ENCODE peak calls at places on chromosomes 5 and 9, in five cellular contexts. E, L, X, U and I are unnamed samples.

GRCh38 chr5:149151717-149152116 is 10.4 kb downstream of the ABLIM3 start:
- DNase-seq in X (peak), L (no peak), U (no peak), E (no peak), I (no peak)

GRCh38 chr5:76690027-76690679 is 25.8 kb upstream of the F2R start:
- DNase-seq in L (no peak), E (no peak), X (no peak), U (no peak), I (no peak)

GRCh38 chr5:134028496-134028895 is 23.7 kb upstream of the VDAC1 start:
- DNase-seq in L (no peak), U (no peak), E (no peak), X (no peak), I (no peak)

GRCh38 chr9:132946216-132946615 is 1.8 kb upstream of the TSC1 start:
- DNase-seq in E (no peak), U (no peak), L (no peak), X (no peak), I (no peak)

GRCh38 chr9:31415184-31415583 is 969.3 kb upstream of the ACO1 start:
- DNase-seq in X (no peak), L (no peak), E (no peak), U (no peak), I (no peak)

GRCh38 chr9:114592356-114592755 is 4.8 kb downstream of the ATP6V1G1 start:
- DNase-seq in U (no peak), X (peak), E (no peak), L (peak), I (no peak)

GRCh38 chr9:23855885-23856284 is 29.8 kb upstream of the ELAVL2 start:
- DNase-seq in L (no peak), E (no peak), U (no peak), X (no peak), I (no peak)

GRCh38 chr5:133962801-133963476 is 5.5 kb downstream of the C5orf15 start:
- DNase-seq in L (no peak), E (no peak), U (no peak), X (peak), I (no peak)

GRCh38 chr5:55480781-55481180 is 54.0 kb downstream of the PLPP1 start:
- DNase-seq in X (peak), U (no peak), E (no peak), L (no peak), I (no peak)

GRCh38 chr5:145943674-145944121 is 7.3 kb downstream of the SH3RF2 start:
- DNase-seq in U (no peak), L (no peak), E (no peak), X (peak), I (no peak)

GRCh38 chr9:109346904-109347303 is 26.0 kb upstream of the EPB41L4B start:
- DNase-seq in X (no peak), L (no peak), U (no peak), E (no peak), I (no peak)

GRCh38 chr5:5026407-5026780 is 113.7 kb upstream of the ADAMTS16 start:
- DNase-seq in X (no peak), E (no peak), L (no peak), U (no peak), I (no peak)

GRCh38 chr9:33318225-33318624 is 27.9 kb downstream of the NFX1 start:
- DNase-seq in E (no peak), U (no peak), L (no peak), X (no peak), I (no peak)

GRCh38 chr9:107222020-107222522 is 61.0 kb upstream of the RAD23B start:
- DNase-seq in U (no peak), E (no peak), L (no peak), X (peak), I (no peak)

GRCh38 chr9:137453643-137454081 is 5.5 kb downstream of the NSMF start:
- DNase-seq in L (peak), U (no peak), E (no peak), X (peak), I (no peak)

GRCh38 chr5:123543438-123543837 is 31.5 kb downstream of the CSNK1G3 start:
- DNase-seq in L (no peak), U (no peak), X (no peak), E (no peak), I (no peak)

GRCh38 chr5:42745426-42745825 is 11.2 kb upstream of the CCDC152 start:
- DNase-seq in L (no peak), X (no peak), E (no peak), U (no peak), I (no peak)

GRCh38 chr5:117201016-117201415 is 626.4 kb upstream of the SEMA6A start:
- DNase-seq in U (no peak), L (no peak), X (no peak), E (no peak), I (no peak)

GRCh38 chr5:82911902-82912301 is 165.3 kb downstream of the TMEM167A start:
- DNase-seq in U (no peak), L (no peak), E (no peak), X (no peak), I (no peak)

GRCh38 chr5:124460000-124460399 is 286.4 kb downstream of the ZNF608 start:
- DNase-seq in L (no peak), E (no peak), X (no peak), U (no peak), I (no peak)

GRCh38 chr5:21212026-21212425 is 1224.0 kb upstream of the CDH18 start:
- DNase-seq in X (no peak), U (no peak), L (no peak), E (no peak), I (no peak)

GRCh38 chr9:90504486-90504885 is 138.1 kb downstream of the DIRAS2 start:
- DNase-seq in X (no peak), L (no peak), U (no peak), E (no peak), I (no peak)

GRCh38 chr9:36900856-36901220 is 133.2 kb downstream of the PAX5 start:
- DNase-seq in L (no peak), U (no peak), X (no peak), E (no peak), I (no peak)

GRCh38 chr9:132025766-132026165 is 53.9 kb downstream of the MED27 start:
- DNase-seq in U (no peak), E (no peak), L (no peak), X (no peak), I (no peak)

GRCh38 chr5:171155621-171156020 is 153.4 kb upstream of the TLX3 start:
- DNase-seq in E (no peak), U (no peak), L (no peak), X (peak), I (no peak)

GRCh38 chr9:114452219-114453169 is 52.8 kb downstream of the WHRN start:
- DNase-seq in L (no peak), U (no peak), X (no peak), E (no peak), I (peak)

GRCh38 chr9:35577486-35577885 is 27.6 kb upstream of the TESK1 start:
- DNase-seq in X (no peak), E (no peak), U (no peak), L (no peak), I (no peak)